ENCODE peak calls at places on chromosomes 11 and 22, in seven cellular contexts. One of them, this sample, is unnamed.

GRCh38 chr11:128692750-128693578 is 908 bp upstream of the FLI1 start:
- DNase-seq in tibial artery: no peak
- DNase-seq in HCEC 1CT: peak; percentile 53
- DNase-seq in substantia nigra: no peak
- DNase-seq in stimulated activated CD4-positive, alpha-beta T cell treated with anti-CD3 and anti-CD28 coated beads, Interleukin-2, amount 100 ng/mL, for 24 hours: peak; percentile 44
- DNase-seq in colonic mucosa: no peak
- DNase-seq in Panc1: no peak
- DNase-seq in this sample: no peak

GRCh38 chr22:44381761-44382454 is 69.2 kb upstream of the SHISAL1 start:
- DNase-seq in Panc1: no peak
- DNase-seq in substantia nigra: no peak
- DNase-seq in HCEC 1CT: no peak
- DNase-seq in stimulated activated CD4-positive, alpha-beta T cell treated with anti-CD3 and anti-CD28 coated beads, Interleukin-2, amount 100 ng/mL, for 24 hours: no peak
- DNase-seq in colonic mucosa: no peak
- DNase-seq in tibial artery: no peak
- DNase-seq in this sample: no peak

GRCh38 chr11:35962373-35963138 is 18.7 kb downstream of the LDLRAD3 start:
- DNase-seq in substantia nigra: no peak
- DNase-seq in stimulated activated CD4-positive, alpha-beta T cell treated with anti-CD3 and anti-CD28 coated beads, Interleukin-2, amount 100 ng/mL, for 24 hours: no peak
- DNase-seq in Panc1: no peak
- DNase-seq in colonic mucosa: no peak
- DNase-seq in tibial artery: no peak
- DNase-seq in HCEC 1CT: no peak
- DNase-seq in this sample: no peak

GRCh38 chr22:35601743-35602633 is 15.1 kb downstream of the MB start:
- DNase-seq in substantia nigra: no peak
- DNase-seq in Panc1: no peak
- DNase-seq in colonic mucosa: no peak
- DNase-seq in stimulated activated CD4-positive, alpha-beta T cell treated with anti-CD3 and anti-CD28 coated beads, Interleukin-2, amount 100 ng/mL, for 24 hours: no peak
- DNase-seq in tibial artery: peak; percentile 41
- DNase-seq in HCEC 1CT: peak; percentile 53
- DNase-seq in this sample: no peak

GRCh38 chr11:122851366-122852011 is 13.2 kb downstream of the CRTAM start:
- DNase-seq in tibial artery: no peak
- DNase-seq in HCEC 1CT: no peak
- DNase-seq in colonic mucosa: no peak
- DNase-seq in stimulated activated CD4-positive, alpha-beta T cell treated with anti-CD3 and anti-CD28 coated beads, Interleukin-2, amount 100 ng/mL, for 24 hours: no peak
- DNase-seq in Panc1: no peak
- DNase-seq in substantia nigra: no peak
- DNase-seq in this sample: peak; percentile 24

GRCh38 chr22:44199866-44200265 is 19.1 kb downstream of the PARVG start:
- DNase-seq in Panc1: no peak
- DNase-seq in substantia nigra: no peak
- DNase-seq in stimulated activated CD4-positive, alpha-beta T cell treated with anti-CD3 and anti-CD28 coated beads, Interleukin-2, amount 100 ng/mL, for 24 hours: no peak
- DNase-seq in tibial artery: no peak
- DNase-seq in HCEC 1CT: no peak
- DNase-seq in colonic mucosa: no peak
- DNase-seq in this sample: no peak

GRCh38 chr22:29183971-29184595 is 21.6 kb upstream of the EMID1 start:
- DNase-seq in substantia nigra: no peak
- DNase-seq in Panc1: no peak
- DNase-seq in HCEC 1CT: no peak
- DNase-seq in tibial artery: no peak
- DNase-seq in colonic mucosa: no peak
- DNase-seq in stimulated activated CD4-positive, alpha-beta T cell treated with anti-CD3 and anti-CD28 coated beads, Interleukin-2, amount 100 ng/mL, for 24 hours: no peak
- DNase-seq in this sample: no peak

GRCh38 chr11:130480166-130480565 is 31.7 kb downstream of the ADAMTS15 start:
- DNase-seq in colonic mucosa: no peak
- DNase-seq in HCEC 1CT: no peak
- DNase-seq in stimulated activated CD4-positive, alpha-beta T cell treated with anti-CD3 and anti-CD28 coated beads, Interleukin-2, amount 100 ng/mL, for 24 hours: no peak
- DNase-seq in substantia nigra: no peak
- DNase-seq in Panc1: no peak
- DNase-seq in tibial artery: no peak
- DNase-seq in this sample: no peak

GRCh38 chr11:46677169-46677568 is 23.2 kb downstream of the ARHGAP1 start:
- DNase-seq in stimulated activated CD4-positive, alpha-beta T cell treated with anti-CD3 and anti-CD28 coated beads, Interleukin-2, amount 100 ng/mL, for 24 hours: no peak
- DNase-seq in Panc1: no peak
- DNase-seq in colonic mucosa: no peak
- DNase-seq in substantia nigra: no peak
- DNase-seq in tibial artery: no peak
- DNase-seq in HCEC 1CT: no peak
- DNase-seq in this sample: no peak

GRCh38 chr22:21834869-21835268 is 32.6 kb downstream of the MAPK1 start:
- DNase-seq in HCEC 1CT: no peak
- DNase-seq in Panc1: no peak
- DNase-seq in tibial artery: no peak
- DNase-seq in stimulated activated CD4-positive, alpha-beta T cell treated with anti-CD3 and anti-CD28 coated beads, Interleukin-2, amount 100 ng/mL, for 24 hours: no peak
- DNase-seq in colonic mucosa: no peak
- DNase-seq in substantia nigra: no peak
- DNase-seq in this sample: no peak

GRCh38 chr22:42269407-42270177 is 861 bp downstream of the TCF20 start:
- DNase-seq in Panc1: no peak
- DNase-seq in HCEC 1CT: peak; percentile 21
- DNase-seq in colonic mucosa: peak; percentile 87
- DNase-seq in stimulated activated CD4-positive, alpha-beta T cell treated with anti-CD3 and anti-CD28 coated beads, Interleukin-2, amount 100 ng/mL, for 24 hours: peak; percentile 73
- DNase-seq in tibial artery: peak; percentile 37
- DNase-seq in substantia nigra: no peak
- DNase-seq in this sample: peak; percentile 28

GRCh38 chr22:31626427-31627150 is 35.4 kb downstream of the PISD start:
- DNase-seq in tibial artery: no peak
- DNase-seq in stimulated activated CD4-positive, alpha-beta T cell treated with anti-CD3 and anti-CD28 coated beads, Interleukin-2, amount 100 ng/mL, for 24 hours: peak; percentile 15
- DNase-seq in substantia nigra: no peak
- DNase-seq in HCEC 1CT: no peak
- DNase-seq in Panc1: no peak
- DNase-seq in colonic mucosa: no peak
- DNase-seq in this sample: no peak

GRCh38 chr11:63246045-63246444 is 2.6 kb upstream of the SLC22A25 start:
- DNase-seq in Panc1: no peak
- DNase-seq in substantia nigra: no peak
- DNase-seq in colonic mucosa: no peak
- DNase-seq in HCEC 1CT: no peak
- DNase-seq in tibial artery: no peak
- DNase-seq in stimulated activated CD4-positive, alpha-beta T cell treated with anti-CD3 and anti-CD28 coated beads, Interleukin-2, amount 100 ng/mL, for 24 hours: no peak
- DNase-seq in this sample: no peak

GRCh38 chr11:44016129-44016528 is 31.7 kb upstream of the ACCSL start:
- DNase-seq in Panc1: no peak
- DNase-seq in substantia nigra: no peak
- DNase-seq in tibial artery: peak; percentile 88
- DNase-seq in HCEC 1CT: peak; percentile 69
- DNase-seq in stimulated activated CD4-positive, alpha-beta T cell treated with anti-CD3 and anti-CD28 coated beads, Interleukin-2, amount 100 ng/mL, for 24 hours: no peak
- DNase-seq in colonic mucosa: no peak
- DNase-seq in this sample: no peak

GRCh38 chr11:45745065-45745811 is 59.7 kb upstream of the SLC35C1 start:
- DNase-seq in stimulated activated CD4-positive, alpha-beta T cell treated with anti-CD3 and anti-CD28 coated beads, Interleukin-2, amount 100 ng/mL, for 24 hours: no peak
- DNase-seq in HCEC 1CT: no peak
- DNase-seq in tibial artery: peak; percentile 60
- DNase-seq in substantia nigra: peak; percentile 71
- DNase-seq in Panc1: no peak
- DNase-seq in colonic mucosa: no peak
- DNase-seq in this sample: peak; percentile 34

GRCh38 chr22:22689621-22690345 is 45.4 kb downstream of the GGTLC2 start:
- DNase-seq in tibial artery: no peak
- DNase-seq in substantia nigra: no peak
- DNase-seq in colonic mucosa: no peak
- DNase-seq in HCEC 1CT: no peak
- DNase-seq in Panc1: no peak
- DNase-seq in stimulated activated CD4-positive, alpha-beta T cell treated with anti-CD3 and anti-CD28 coated beads, Interleukin-2, amount 100 ng/mL, for 24 hours: no peak
- DNase-seq in this sample: no peak

GRCh38 chr11:124380585-124380984 is 3.7 kb downstream of the OR8B2 start:
- DNase-seq in stimulated activated CD4-positive, alpha-beta T cell treated with anti-CD3 and anti-CD28 coated beads, Interleukin-2, amount 100 ng/mL, for 24 hours: no peak
- DNase-seq in colonic mucosa: no peak
- DNase-seq in tibial artery: no peak
- DNase-seq in HCEC 1CT: no peak
- DNase-seq in Panc1: no peak
- DNase-seq in substantia nigra: no peak
- DNase-seq in this sample: no peak

GRCh38 chr22:19885841-19886592 is 31.3 kb upstream of the GNB1L start:
- DNase-seq in tibial artery: no peak
- DNase-seq in Panc1: no peak
- DNase-seq in stimulated activated CD4-positive, alpha-beta T cell treated with anti-CD3 and anti-CD28 coated beads, Interleukin-2, amount 100 ng/mL, for 24 hours: no peak
- DNase-seq in HCEC 1CT: no peak
- DNase-seq in substantia nigra: no peak
- DNase-seq in colonic mucosa: no peak
- DNase-seq in this sample: no peak

GRCh38 chr11:73612601-73613137 is 14.8 kb upstream of the FAM168A start:
- DNase-seq in stimulated activated CD4-positive, alpha-beta T cell treated with anti-CD3 and anti-CD28 coated beads, Interleukin-2, amount 100 ng/mL, for 24 hours: no peak
- DNase-seq in Panc1: no peak
- DNase-seq in HCEC 1CT: no peak
- DNase-seq in tibial artery: no peak
- DNase-seq in colonic mucosa: no peak
- DNase-seq in substantia nigra: no peak
- DNase-seq in this sample: no peak

GRCh38 chr11:119055901-119056300 is 1.1 kb downstream of the HYOU1 start:
- DNase-seq in substantia nigra: no peak
- DNase-seq in tibial artery: no peak
- DNase-seq in Panc1: no peak
- DNase-seq in colonic mucosa: no peak
- DNase-seq in HCEC 1CT: peak; percentile 44
- DNase-seq in stimulated activated CD4-positive, alpha-beta T cell treated with anti-CD3 and anti-CD28 coated beads, Interleukin-2, amount 100 ng/mL, for 24 hours: no peak
- DNase-seq in this sample: no peak

GRCh38 chr22:45268167-45268957 is 16.4 kb upstream of the UPK3A start:
- DNase-seq in substantia nigra: no peak
- DNase-seq in Panc1: no peak
- DNase-seq in tibial artery: no peak
- DNase-seq in colonic mucosa: no peak
- DNase-seq in stimulated activated CD4-positive, alpha-beta T cell treated with anti-CD3 and anti-CD28 coated beads, Interleukin-2, amount 100 ng/mL, for 24 hours: no peak
- DNase-seq in HCEC 1CT: no peak
- DNase-seq in this sample: no peak

GRCh38 chr11:2259897-2260451 is 10.4 kb downstream of the ASCL2 start:
- DNase-seq in stimulated activated CD4-positive, alpha-beta T cell treated with anti-CD3 and anti-CD28 coated beads, Interleukin-2, amount 100 ng/mL, for 24 hours: peak; percentile 15
- DNase-seq in colonic mucosa: peak; percentile 13
- DNase-seq in substantia nigra: no peak
- DNase-seq in tibial artery: no peak
- DNase-seq in Panc1: no peak
- DNase-seq in HCEC 1CT: no peak
- DNase-seq in this sample: no peak

GRCh38 chr11:95279921-95280861 is 49.2 kb upstream of the SESN3 start:
- DNase-seq in HCEC 1CT: no peak
- DNase-seq in substantia nigra: peak; percentile 66
- DNase-seq in colonic mucosa: no peak
- DNase-seq in Panc1: no peak
- DNase-seq in tibial artery: no peak
- DNase-seq in stimulated activated CD4-positive, alpha-beta T cell treated with anti-CD3 and anti-CD28 coated beads, Interleukin-2, amount 100 ng/mL, for 24 hours: no peak
- DNase-seq in this sample: peak; percentile 17

GRCh38 chr11:17208257-17208999 is 642 bp upstream of the PIK3C2A start:
- DNase-seq in HCEC 1CT: peak; percentile 38
- DNase-seq in tibial artery: peak; percentile 34
- DNase-seq in Panc1: no peak
- DNase-seq in substantia nigra: no peak
- DNase-seq in colonic mucosa: peak; percentile 74
- DNase-seq in stimulated activated CD4-positive, alpha-beta T cell treated with anti-CD3 and anti-CD28 coated beads, Interleukin-2, amount 100 ng/mL, for 24 hours: no peak
- DNase-seq in this sample: peak; percentile 66

GRCh38 chr11:101715281-101715680 is 131.5 kb upstream of the TRPC6 start:
- DNase-seq in stimulated activated CD4-positive, alpha-beta T cell treated with anti-CD3 and anti-CD28 coated beads, Interleukin-2, amount 100 ng/mL, for 24 hours: no peak
- DNase-seq in colonic mucosa: no peak
- DNase-seq in tibial artery: no peak
- DNase-seq in substantia nigra: no peak
- DNase-seq in Panc1: no peak
- DNase-seq in HCEC 1CT: no peak
- DNase-seq in this sample: no peak

GRCh38 chr22:48895831-48896765 is 931.6 kb downstream of the BRD1 start:
- DNase-seq in HCEC 1CT: no peak
- DNase-seq in stimulated activated CD4-positive, alpha-beta T cell treated with anti-CD3 and anti-CD28 coated beads, Interleukin-2, amount 100 ng/mL, for 24 hours: peak; percentile 13
- DNase-seq in Panc1: no peak
- DNase-seq in substantia nigra: no peak
- DNase-seq in tibial artery: no peak
- DNase-seq in colonic mucosa: peak; percentile 6
- DNase-seq in this sample: peak; percentile 23

GRCh38 chr22:39013923-39014722 is at the start of gene APOBEC3C:
- DNase-seq in Panc1: no peak
- DNase-seq in colonic mucosa: peak; percentile 86
- DNase-seq in HCEC 1CT: peak; percentile 86
- DNase-seq in tibial artery: peak; percentile 89
- DNase-seq in stimulated activated CD4-positive, alpha-beta T cell treated with anti-CD3 and anti-CD28 coated beads, Interleukin-2, amount 100 ng/mL, for 24 hours: peak; percentile 82
- DNase-seq in substantia nigra: peak; percentile 62
- DNase-seq in this sample: peak; percentile 52

GRCh38 chr11:76639621-76640020 is 30.9 kb downstream of the LRRC32 start:
- DNase-seq in tibial artery: no peak
- DNase-seq in Panc1: no peak
- DNase-seq in substantia nigra: no peak
- DNase-seq in stimulated activated CD4-positive, alpha-beta T cell treated with anti-CD3 and anti-CD28 coated beads, Interleukin-2, amount 100 ng/mL, for 24 hours: peak; percentile 9
- DNase-seq in HCEC 1CT: no peak
- DNase-seq in colonic mucosa: peak; percentile 10
- DNase-seq in this sample: no peak

GRCh38 chr11:129785383-129786111 is 30.1 kb upstream of the TMEM45B start:
- DNase-seq in Panc1: no peak
- DNase-seq in HCEC 1CT: peak; percentile 24
- DNase-seq in stimulated activated CD4-positive, alpha-beta T cell treated with anti-CD3 and anti-CD28 coated beads, Interleukin-2, amount 100 ng/mL, for 24 hours: no peak
- DNase-seq in colonic mucosa: no peak
- DNase-seq in tibial artery: no peak
- DNase-seq in substantia nigra: no peak
- DNase-seq in this sample: no peak

GRCh38 chr11:13128381-13128780 is 119.3 kb downstream of the RASSF10 start:
- DNase-seq in Panc1: no peak
- DNase-seq in colonic mucosa: no peak
- DNase-seq in HCEC 1CT: no peak
- DNase-seq in tibial artery: no peak
- DNase-seq in stimulated activated CD4-positive, alpha-beta T cell treated with anti-CD3 and anti-CD28 coated beads, Interleukin-2, amount 100 ng/mL, for 24 hours: no peak
- DNase-seq in substantia nigra: no peak
- DNase-seq in this sample: no peak

This sample was measured in head of caudate nucleus.